ENCODE peak calls at places on chromosomes 2 and 18, in five cellular contexts. R, K, S, A and P are unnamed samples.

GRCh38 chr2:241432824-241433448 is 75.4 kb downstream of the STK25 start:
- DNase-seq in S (no peak), R (no peak), A (no peak), K (no peak), P (no peak)

GRCh38 chr2:225668606-225669266 is 269.2 kb downstream of the NYAP2 start:
- DNase-seq in R (peak; percentile 26), A (peak; percentile 37), K (peak; percentile 64), S (peak; percentile 45), P (peak; percentile 82)

GRCh38 chr2:67476808-67477790 is 80.0 kb downstream of the ETAA1 start:
- DNase-seq in S (peak; percentile 6), A (peak; percentile 26), K (peak; percentile 59), R (no peak), P (peak; percentile 67)

GRCh38 chr2:195202163-195202845 is 454.7 kb upstream of the SLC39A10 start:
- DNase-seq in A (no peak), K (peak; percentile 61), S (no peak), R (peak; percentile 43), P (no peak)

GRCh38 chr2:86274265-86274917 is 63.0 kb downstream of the REEP1 start:
- DNase-seq in K (peak; percentile 89), A (no peak), R (no peak), S (no peak), P (peak; percentile 20)

GRCh38 chr2:102915128-102915527 is 153.3 kb downstream of the TMEM182 start:
- DNase-seq in A (no peak), K (peak; percentile 67), R (no peak), S (no peak), P (no peak)

GRCh38 chr2:589551-589950 is 87.7 kb downstream of the TMEM18 start:
- DNase-seq in R (no peak), S (no peak), A (no peak), K (no peak), P (no peak)

GRCh38 chr2:160292225-160292624 is 92.2 kb upstream of the ITGB6 start:
- DNase-seq in K (no peak), A (no peak), S (no peak), R (no peak), P (peak; percentile 56)

GRCh38 chr2:196170202-196170680 is 1.1 kb downstream of the STK17B start:
- DNase-seq in S (peak; percentile 39), K (peak; percentile 56), A (peak; percentile 37), R (peak; percentile 77), P (peak; percentile 84)

GRCh38 chr2:10835052-10835970 is 22.7 kb upstream of the PDIA6 start:
- DNase-seq in S (peak; percentile 95), K (peak; percentile 37), R (peak; percentile 84), A (peak; percentile 88), P (peak; percentile 37)

GRCh38 chr2:101307503-101307902 is 998 bp downstream of the RNF149 start:
- DNase-seq in R (no peak), K (no peak), S (no peak), A (no peak), P (peak; percentile 26)

GRCh38 chr2:236158969-236159777 is 9.0 kb downstream of the GBX2 start:
- DNase-seq in A (no peak), R (no peak), S (no peak), K (no peak), P (no peak)

GRCh38 chr2:8248623-8248957 is 433.3 kb upstream of the ID2 start:
- DNase-seq in K (no peak), A (no peak), R (no peak), S (no peak), P (no peak)

GRCh38 chr18:37465922-37466321 is 99.7 kb downstream of the CELF4 start:
- DNase-seq in R (no peak), A (no peak), K (no peak), S (no peak), P (no peak)

GRCh38 chr2:17646096-17646554 is 105.6 kb downstream of the VSNL1 start:
- DNase-seq in A (peak; percentile 45), R (peak; percentile 54), K (peak; percentile 70), S (peak; percentile 60), P (peak; percentile 93)

GRCh38 chr2:209547726-209548125 is 123.9 kb downstream of the MAP2 start:
- DNase-seq in K (no peak), S (no peak), A (no peak), R (no peak), P (peak; percentile 0)

GRCh38 chr2:70553334-70553583 is 367 bp downstream of the TGFA start:
- DNase-seq in A (no peak), R (peak; percentile 38), S (peak; percentile 47), K (peak; percentile 43), P (no peak)

GRCh38 chr2:200703132-200703925 is 108.4 kb upstream of the BZW1 start:
- DNase-seq in S (peak; percentile 53), A (peak; percentile 25), R (no peak), K (peak; percentile 72), P (peak; percentile 84)

GRCh38 chr2:191202209-191202721 is 42.9 kb upstream of the MYO1B start:
- DNase-seq in S (no peak), A (no peak), K (peak; percentile 45), R (no peak), P (peak; percentile 86)

GRCh38 chr2:95034221-95034620 is 8.7 kb downstream of the MAL start:
- DNase-seq in R (no peak), K (peak; percentile 97), A (no peak), S (no peak), P (no peak)

GRCh38 chr2:234308814-234309195 is 188.1 kb downstream of the ARL4C start:
- DNase-seq in A (no peak), S (no peak), R (peak; percentile 80), K (peak; percentile 95), P (no peak)

GRCh38 chr2:12321886-12322285 is 394.9 kb upstream of the TRIB2 start:
- DNase-seq in A (no peak), K (no peak), R (no peak), S (no peak), P (peak; percentile 19)

GRCh38 chr2:158194229-158194628 is 92.6 kb downstream of the UPP2 start:
- DNase-seq in K (no peak), R (no peak), S (no peak), A (no peak), P (no peak)

GRCh38 chr2:20052872-20053281 is 1.4 kb upstream of the LAPTM4A start:
- DNase-seq in S (peak; percentile 61), R (no peak), K (peak; percentile 59), A (peak; percentile 39), P (peak; percentile 90)

GRCh38 chr18:79200546-79201268 is 131.5 kb downstream of the ATP9B start:
- DNase-seq in A (peak; percentile 8), R (no peak), K (peak; percentile 7), S (no peak), P (peak; percentile 25)

GRCh38 chr18:36759167-36759776 is 69.5 kb downstream of the TPGS2 start:
- DNase-seq in S (no peak), A (no peak), R (no peak), K (no peak), P (no peak)

GRCh38 chr2:150784389-150784788 is 296.9 kb upstream of the RND3 start:
- DNase-seq in R (no peak), S (no peak), K (no peak), A (no peak), P (no peak)

GRCh38 chr18:77086034-77086433 is 46.5 kb downstream of the MBP start:
- DNase-seq in S (no peak), R (no peak), K (peak; percentile 72), A (no peak), P (peak; percentile 86)